ENCODE peak calls at places on chromosomes 13 and 19, in eight cellular contexts. One of them, this sample, is unnamed.

GRCh38 chr19:17950310-17951150 is 16.4 kb upstream of the KCNN1 start:
- DNase-seq in GM23248: peak; percentile 24
- DNase-seq in heart left ventricle: no peak
- DNase-seq in neural progenitor cell: peak; percentile 67
- DNase-seq in GM23338: peak; percentile 60
- DNase-seq in endodermal cell: peak; percentile 71
- DNase-seq in H9: peak; percentile 52
- DNase-seq in right lobe of liver: no peak
- DNase-seq in this sample: no peak

GRCh38 chr19:6198896-6199239 is 63.4 kb downstream of the ACSBG2 start:
- DNase-seq in GM23248: peak; percentile 50
- DNase-seq in neural progenitor cell: no peak
- DNase-seq in H9: no peak
- DNase-seq in right lobe of liver: no peak
- DNase-seq in heart left ventricle: no peak
- DNase-seq in endodermal cell: no peak
- DNase-seq in GM23338: no peak
- DNase-seq in this sample: no peak

GRCh38 chr19:41542622-41543021 is 33.3 kb upstream of the CEACAM21 start:
- DNase-seq in H9: no peak
- DNase-seq in neural progenitor cell: no peak
- DNase-seq in heart left ventricle: no peak
- DNase-seq in GM23338: no peak
- DNase-seq in endodermal cell: no peak
- DNase-seq in GM23248: no peak
- DNase-seq in right lobe of liver: no peak
- DNase-seq in this sample: no peak

GRCh38 chr19:10817291-10818038 is 18.5 kb downstream of the TMED1 start:
- DNase-seq in GM23248: peak; percentile 99
- DNase-seq in H9: no peak
- DNase-seq in endodermal cell: peak; percentile 46
- DNase-seq in neural progenitor cell: no peak
- DNase-seq in right lobe of liver: no peak
- DNase-seq in GM23338: peak; percentile 24
- DNase-seq in heart left ventricle: peak; percentile 63
- DNase-seq in this sample: no peak

GRCh38 chr13:93180376-93180966 is 46.1 kb upstream of the GPC6 start:
- DNase-seq in heart left ventricle: no peak
- DNase-seq in GM23338: no peak
- DNase-seq in right lobe of liver: no peak
- DNase-seq in endodermal cell: no peak
- DNase-seq in GM23248: peak; percentile 28
- DNase-seq in neural progenitor cell: no peak
- DNase-seq in H9: no peak
- DNase-seq in this sample: no peak

GRCh38 chr13:41563501-41564001 is 106.2 kb downstream of the RGCC start:
- DNase-seq in H9: no peak
- DNase-seq in GM23338: no peak
- DNase-seq in endodermal cell: no peak
- DNase-seq in heart left ventricle: no peak
- DNase-seq in GM23248: peak; percentile 36
- DNase-seq in right lobe of liver: no peak
- DNase-seq in neural progenitor cell: no peak
- DNase-seq in this sample: peak; percentile 13

GRCh38 chr13:92649140-92649813 is 577.3 kb upstream of the GPC6 start:
- DNase-seq in endodermal cell: no peak
- DNase-seq in neural progenitor cell: no peak
- DNase-seq in GM23338: no peak
- DNase-seq in H9: no peak
- DNase-seq in heart left ventricle: no peak
- DNase-seq in GM23248: no peak
- DNase-seq in right lobe of liver: no peak
- DNase-seq in this sample: peak; percentile 9

GRCh38 chr19:3358392-3358918 is 7.9 kb upstream of the NFIC start:
- DNase-seq in neural progenitor cell: peak; percentile 39
- DNase-seq in heart left ventricle: no peak
- DNase-seq in H9: no peak
- DNase-seq in GM23248: no peak
- DNase-seq in GM23338: no peak
- DNase-seq in right lobe of liver: no peak
- DNase-seq in endodermal cell: no peak
- DNase-seq in this sample: no peak

GRCh38 chr13:44302233-44302632 is 71.4 kb upstream of the SERP2 start:
- DNase-seq in heart left ventricle: no peak
- DNase-seq in GM23338: no peak
- DNase-seq in neural progenitor cell: no peak
- DNase-seq in H9: no peak
- DNase-seq in right lobe of liver: no peak
- DNase-seq in endodermal cell: no peak
- DNase-seq in GM23248: no peak
- DNase-seq in this sample: no peak
- H3K27ac ChIP-seq in heart left ventricle: peak overlapping the region; percentile 73
- H3K27ac ChIP-seq in GM23338: no peak overlapping the region
- H3K27ac ChIP-seq in neural progenitor cell: no peak overlapping the region
- H3K27ac ChIP-seq in H9: no peak overlapping the region
- H3K27ac ChIP-seq in right lobe of liver: no peak overlapping the region
- H3K27ac ChIP-seq in endodermal cell: no peak overlapping the region
- H3K27ac ChIP-seq in GM23248: no peak overlapping the region
- H3K27ac ChIP-seq in this sample: no peak overlapping the region

DNA sequence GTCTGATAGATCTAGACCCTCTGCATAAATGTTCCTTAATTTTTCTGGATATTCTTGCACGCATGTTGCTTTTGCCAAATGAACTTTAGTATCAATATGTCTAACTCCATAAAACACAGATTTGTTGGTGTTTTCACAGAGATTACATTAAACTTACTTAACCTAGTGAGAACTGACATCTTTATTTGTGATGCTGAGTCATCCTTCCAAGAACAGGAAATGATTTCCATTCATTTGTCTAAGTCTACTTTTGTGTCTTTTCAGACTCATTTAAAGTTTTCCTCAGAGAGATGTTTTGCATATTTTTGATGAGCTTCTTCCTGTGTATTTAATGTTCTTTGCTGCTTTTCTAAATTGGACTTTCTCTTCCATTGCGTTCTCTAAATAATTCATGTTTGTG is 184.0 kb downstream of the SLC7A1 start:
- DNase-seq in heart left ventricle: no peak
- DNase-seq in endodermal cell: no peak
- DNase-seq in H9: no peak
- DNase-seq in neural progenitor cell: no peak
- DNase-seq in right lobe of liver: no peak
- DNase-seq in GM23248: peak; percentile 26
- DNase-seq in GM23338: no peak
- DNase-seq in this sample: no peak
- H3K4me1 ChIP-seq in heart left ventricle: no peaks in the 10 kb centered on the region
- H3K4me1 ChIP-seq in endodermal cell: no peaks in the 10 kb centered on the region
- H3K4me1 ChIP-seq in H9: no peaks in the 10 kb centered on the region
- H3K4me1 ChIP-seq in neural progenitor cell: no peaks in the 10 kb centered on the region
- H3K4me1 ChIP-seq in right lobe of liver: no peaks in the 10 kb centered on the region
- H3K4me1 ChIP-seq in GM23248: no peaks in the 10 kb centered on the region
- H3K4me1 ChIP-seq in GM23338: peaks cover 1% of the 10 kb centered on the region
- H3K4me1 ChIP-seq in this sample: no peaks in the 10 kb centered on the region

GRCh38 chr13:75850915-75851314 is 214.8 kb downstream of the LMO7 start:
- DNase-seq in heart left ventricle: no peak
- DNase-seq in GM23338: no peak
- DNase-seq in neural progenitor cell: no peak
- DNase-seq in H9: no peak
- DNase-seq in GM23248: peak; percentile 23
- DNase-seq in endodermal cell: no peak
- DNase-seq in right lobe of liver: no peak
- DNase-seq in this sample: peak; percentile 53
- H3K27ac ChIP-seq in heart left ventricle: no peak overlapping the region
- H3K27ac ChIP-seq in GM23338: no peak overlapping the region
- H3K27ac ChIP-seq in neural progenitor cell: no peak overlapping the region
- H3K27ac ChIP-seq in H9: no peak overlapping the region
- H3K27ac ChIP-seq in GM23248: no peak overlapping the region
- H3K27ac ChIP-seq in endodermal cell: no peak overlapping the region
- H3K27ac ChIP-seq in right lobe of liver: no peak overlapping the region
- H3K27ac ChIP-seq in this sample: no peak overlapping the region

DNA sequence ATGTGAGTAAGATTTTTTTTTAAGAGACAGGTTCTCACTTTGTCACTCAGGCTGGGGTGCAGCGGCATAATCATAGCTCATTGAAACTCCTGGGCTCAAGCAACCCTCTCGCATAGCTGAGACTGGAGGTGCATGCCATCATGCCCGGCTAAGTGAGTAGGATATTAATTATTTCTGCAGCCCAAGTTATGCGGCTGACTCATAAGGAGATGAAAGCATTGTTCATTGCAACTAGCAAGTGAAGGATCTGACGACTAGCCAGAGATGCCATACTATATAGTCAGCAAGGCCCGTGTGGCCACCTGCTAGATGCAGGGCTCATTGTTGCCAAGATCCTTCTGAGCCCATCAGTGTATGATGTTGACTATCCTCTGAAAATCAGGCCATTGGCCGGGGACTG is 45.2 kb downstream of the ABCC4 start:
- DNase-seq in neural progenitor cell: no peak
- DNase-seq in right lobe of liver: no peak
- DNase-seq in H9: no peak
- DNase-seq in GM23248: peak; percentile 92
- DNase-seq in heart left ventricle: no peak
- DNase-seq in endodermal cell: no peak
- DNase-seq in GM23338: no peak
- DNase-seq in this sample: no peak
- H3K4me1 ChIP-seq in neural progenitor cell: no peaks in the 10 kb centered on the region
- H3K4me1 ChIP-seq in right lobe of liver: no peaks in the 10 kb centered on the region
- H3K4me1 ChIP-seq in H9: no peaks in the 10 kb centered on the region
- H3K4me1 ChIP-seq in GM23248: peaks cover 19% of the 10 kb centered on the region
- H3K4me1 ChIP-seq in heart left ventricle: no peaks in the 10 kb centered on the region
- H3K4me1 ChIP-seq in endodermal cell: peaks cover 19% of the 10 kb centered on the region
- H3K4me1 ChIP-seq in GM23338: no peaks in the 10 kb centered on the region
- H3K4me1 ChIP-seq in this sample: peaks cover 7% of the 10 kb centered on the region

DNA sequence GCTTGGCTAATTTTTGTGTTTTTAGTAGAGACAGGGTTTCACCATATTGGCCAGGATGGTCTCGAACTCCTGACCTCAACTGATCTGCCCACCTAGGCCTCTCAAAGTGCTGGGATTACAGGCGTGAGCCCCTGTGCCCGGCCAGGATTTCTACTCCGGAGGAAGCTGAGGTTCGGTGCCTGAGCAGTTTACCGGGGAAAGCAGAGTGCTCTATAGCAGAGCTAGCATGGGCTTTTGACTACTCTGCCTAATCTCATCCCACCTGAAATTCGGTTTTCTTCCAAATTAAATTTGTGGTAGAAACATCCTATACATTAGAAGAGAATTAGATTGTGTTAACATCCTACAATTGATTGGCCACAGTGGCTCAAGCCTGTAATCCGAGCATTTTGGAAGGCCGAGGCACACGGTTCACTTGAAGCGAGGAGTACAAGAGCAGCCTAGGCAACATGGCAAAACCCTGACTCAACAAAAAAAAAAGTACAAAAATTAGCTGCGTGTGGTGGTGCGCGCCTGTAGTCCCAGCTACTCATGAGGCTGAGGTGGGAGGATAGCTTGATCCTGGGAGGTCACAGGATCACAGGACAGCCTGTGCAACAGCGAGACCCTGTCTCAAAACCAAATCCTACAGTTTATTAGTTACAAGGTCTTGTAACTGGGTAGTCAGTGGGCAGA is 1.6 kb downstream of the RPL13A start:
- DNase-seq in endodermal cell: no peak
- DNase-seq in right lobe of liver: no peak
- DNase-seq in H9: peak; percentile 16
- DNase-seq in GM23338: no peak
- DNase-seq in neural progenitor cell: peak; percentile 16
- DNase-seq in heart left ventricle: no peak
- DNase-seq in GM23248: peak; percentile 60
- DNase-seq in this sample: no peak
- H3K27ac ChIP-seq in endodermal cell: peak overlapping the region; percentile 69
- H3K27ac ChIP-seq in right lobe of liver: peak overlapping the region; percentile 19
- H3K27ac ChIP-seq in H9: peak overlapping the region; percentile 59
- H3K27ac ChIP-seq in GM23338: peak overlapping the region; percentile 100
- H3K27ac ChIP-seq in neural progenitor cell: peak overlapping the region; percentile 87
- H3K27ac ChIP-seq in heart left ventricle: peak overlapping the region; percentile 92
- H3K27ac ChIP-seq in GM23248: peak overlapping the region; percentile 86
- H3K27ac ChIP-seq in this sample: peak overlapping the region; percentile 98

GRCh38 chr13:99007414-99007986 is 29.6 kb upstream of the DOCK9 start:
- DNase-seq in neural progenitor cell: no peak
- DNase-seq in GM23338: no peak
- DNase-seq in right lobe of liver: no peak
- DNase-seq in H9: no peak
- DNase-seq in GM23248: no peak
- DNase-seq in endodermal cell: no peak
- DNase-seq in heart left ventricle: no peak
- DNase-seq in this sample: no peak

GRCh38 chr13:99003851-99004471 is 26.1 kb upstream of the DOCK9 start:
- DNase-seq in GM23338: no peak
- DNase-seq in endodermal cell: no peak
- DNase-seq in neural progenitor cell: no peak
- DNase-seq in heart left ventricle: no peak
- DNase-seq in H9: no peak
- DNase-seq in right lobe of liver: no peak
- DNase-seq in GM23248: no peak
- DNase-seq in this sample: no peak

GRCh38 chr13:99002191-99002710 is 24.4 kb upstream of the DOCK9 start:
- DNase-seq in GM23248: no peak
- DNase-seq in H9: no peak
- DNase-seq in heart left ventricle: no peak
- DNase-seq in endodermal cell: no peak
- DNase-seq in right lobe of liver: no peak
- DNase-seq in neural progenitor cell: no peak
- DNase-seq in GM23338: no peak
- DNase-seq in this sample: no peak

GRCh38 chr13:99005609-99006008 is 27.7 kb upstream of the DOCK9 start:
- DNase-seq in heart left ventricle: no peak
- DNase-seq in neural progenitor cell: no peak
- DNase-seq in GM23248: no peak
- DNase-seq in right lobe of liver: no peak
- DNase-seq in endodermal cell: no peak
- DNase-seq in GM23338: no peak
- DNase-seq in H9: no peak
- DNase-seq in this sample: no peak

GRCh38 chr13:99004931-99005330 is 27.1 kb upstream of the DOCK9 start:
- DNase-seq in endodermal cell: no peak
- DNase-seq in heart left ventricle: no peak
- DNase-seq in neural progenitor cell: no peak
- DNase-seq in GM23338: no peak
- DNase-seq in right lobe of liver: no peak
- DNase-seq in GM23248: no peak
- DNase-seq in H9: no peak
- DNase-seq in this sample: no peak
- H3K4me1 ChIP-seq in endodermal cell: peaks cover 3% of the 10 kb centered on the region
- H3K4me1 ChIP-seq in heart left ventricle: peaks cover 62% of the 10 kb centered on the region
- H3K4me1 ChIP-seq in neural progenitor cell: no peaks in the 10 kb centered on the region
- H3K4me1 ChIP-seq in GM23338: peaks cover 21% of the 10 kb centered on the region
- H3K4me1 ChIP-seq in right lobe of liver: no peaks in the 10 kb centered on the region
- H3K4me1 ChIP-seq in GM23248: no peaks in the 10 kb centered on the region
- H3K4me1 ChIP-seq in H9: peaks cover 7% of the 10 kb centered on the region
- H3K4me1 ChIP-seq in this sample: no peaks in the 10 kb centered on the region